ENCODE peak calls at places on chromosomes 7 and 10, in eight cellular contexts. R is stimulated activated CD8-positive, alpha-beta memory T cell treated with anti-CD3 and anti-CD28 coated beads, Interleukin-7, amount 100 ng/mL, for 48 hours; P is retina; F is NCI-H2171 treated with DMSO at 0.1 percent for 48 hours; L is GM10248; Y is posterior cingulate gyrus; A is suprapubic skin; J is KG1. Q is an unnamed sample.

GRCh38 chr10:17669185-17669872 is 25.4 kb downstream of the STAM start:
- DNase-seq in R (no peak), P (no peak), A (no peak), Y (no peak), J (no peak), F (no peak), L (peak), Q (no peak)

GRCh38 chr10:1172256-1172975 is 116.2 kb downstream of the WDR37 start:
- DNase-seq in A (no peak), Y (no peak), F (no peak), P (no peak), L (no peak), J (no peak), R (no peak), Q (no peak)

GRCh38 chr10:58952162-58952561 is 224.3 kb upstream of the PHYHIPL start:
- DNase-seq in L (no peak), A (peak), Y (no peak), P (no peak), J (no peak), F (no peak), R (no peak), Q (no peak)

GRCh38 chr10:126647116-126647515 is 23.4 kb downstream of the C10orf90 start:
- DNase-seq in P (no peak), L (no peak), F (no peak), A (no peak), Y (no peak), J (no peak), R (no peak), Q (no peak)

GRCh38 chr7:157613575-157614322 is 276.9 kb downstream of the DNAJB6 start:
- DNase-seq in Y (no peak), P (peak), F (no peak), A (no peak), L (no peak), R (no peak), J (no peak), Q (no peak)

GRCh38 chr7:73606801-73607691 is 17.3 kb downstream of the MLXIPL start:
- DNase-seq in Y (peak), F (peak), A (no peak), L (peak), R (peak), J (peak), P (peak), Q (no peak)

GRCh38 chr7:35908305-35909223 is 107.7 kb downstream of the SEPTIN7 start:
- DNase-seq in P (peak), L (no peak), Y (peak), R (no peak), F (no peak), J (no peak), A (no peak), Q (peak)

GRCh38 chr10:119020627-119020946 is 8.9 kb upstream of the NANOS1 start:
- DNase-seq in F (no peak), R (peak), Y (no peak), P (no peak), J (no peak), A (no peak), L (no peak), Q (no peak)

GRCh38 chr10:18008989-18009388 is 57.3 kb downstream of the SLC39A12 start:
- DNase-seq in A (no peak), F (no peak), L (no peak), P (no peak), J (no peak), Y (no peak), R (no peak), Q (no peak)

GRCh38 chr7:24668922-24669635 is 88.2 kb downstream of the GSDME start:
- DNase-seq in R (no peak), J (no peak), P (no peak), A (no peak), Y (no peak), L (no peak), F (no peak), Q (no peak)

GRCh38 chr10:112953075-112953501 is 3.0 kb downstream of the TCF7L2 start:
- DNase-seq in R (no peak), L (no peak), A (no peak), Y (peak), P (peak), J (no peak), F (no peak), Q (no peak)

GRCh38 chr10:97991875-97992274 is 38.5 kb downstream of the CRTAC1 start:
- DNase-seq in A (no peak), Y (no peak), L (no peak), F (no peak), P (peak), J (no peak), R (no peak), Q (no peak)

GRCh38 chr10:118871244-118871865 is 116.6 kb upstream of the CACUL1 start:
- DNase-seq in R (no peak), A (no peak), P (no peak), F (no peak), Y (no peak), J (no peak), L (no peak), Q (no peak)

GRCh38 chr7:48171190-48171589 is at the start of gene ABCA13:
- DNase-seq in L (no peak), P (no peak), A (no peak), Y (no peak), J (no peak), R (no peak), F (peak), Q (no peak)

GRCh38 chr10:44893604-44894468 is 17.3 kb upstream of the TMEM72 start:
- DNase-seq in Y (no peak), A (no peak), L (no peak), F (no peak), P (no peak), J (no peak), R (no peak), Q (no peak)

GRCh38 chr7:1063361-1063760 is 19.0 kb downstream of the GPR146 start:
- DNase-seq in R (no peak), Y (no peak), P (no peak), A (no peak), L (no peak), F (no peak), J (no peak), Q (no peak)

GRCh38 chr7:112224186-112224585 is 17.7 kb downstream of the ZNF277 start:
- DNase-seq in J (no peak), A (no peak), P (no peak), R (no peak), Y (no peak), F (no peak), L (no peak), Q (no peak)

GRCh38 chr7:11182736-11183135 is 209.1 kb downstream of the PHF14 start:
- DNase-seq in J (no peak), F (no peak), P (no peak), R (no peak), Y (no peak), A (no peak), L (no peak), Q (no peak)

GRCh38 chr7:20896996-20897395 is 110.3 kb upstream of the SP8 start:
- DNase-seq in F (no peak), P (no peak), A (no peak), L (no peak), J (no peak), Y (no peak), R (no peak), Q (no peak)

GRCh38 chr7:85184599-85185354 is 2.1 kb downstream of the SEMA3D start:
- DNase-seq in R (no peak), P (peak), Y (no peak), F (no peak), L (peak), J (no peak), A (peak), Q (no peak)

GRCh38 chr10:42973411-42973810 is 103.5 kb upstream of the RET start:
- DNase-seq in F (no peak), P (no peak), J (no peak), R (no peak), A (peak), Y (no peak), L (no peak), Q (no peak)

GRCh38 chr7:158759245-158759614 is 54.6 kb upstream of the NCAPG2 start:
- DNase-seq in A (no peak), L (no peak), F (no peak), R (no peak), Y (no peak), J (no peak), P (no peak), Q (no peak)

GRCh38 chr10:73931767-73932624 is 21.1 kb downstream of the PLAU start:
- DNase-seq in P (no peak), Y (no peak), R (peak), A (no peak), L (peak), J (no peak), F (no peak), Q (no peak)

GRCh38 chr10:106424076-106424475 is 740.4 kb downstream of the SORCS1 start:
- DNase-seq in P (no peak), L (no peak), Y (no peak), A (no peak), F (no peak), R (no peak), J (no peak), Q (no peak)

GRCh38 chr7:105602325-105603305 is 21.3 kb upstream of the EFCAB10 start:
- DNase-seq in A (no peak), Y (no peak), J (no peak), F (no peak), L (no peak), R (no peak), P (no peak), Q (no peak)

GRCh38 chr10:30057421-30057841 is 2.0 kb downstream of the JCAD start:
- DNase-seq in Y (no peak), L (no peak), A (no peak), J (no peak), R (no peak), P (no peak), F (no peak), Q (no peak)

GRCh38 chr7:24503511-24503910 is 69.7 kb upstream of the PALS2 start:
- DNase-seq in A (no peak), F (no peak), J (no peak), P (no peak), Y (no peak), L (no peak), R (no peak), Q (no peak)

Q was measured in occipital lobe.